ENCODE peak calls at places on chromosomes 5 and 9, in six cellular contexts. J is left ventricle myocardium superior; H is activated CD8-positive, alpha-beta T cell treated with anti-CD3 and anti-CD28 coated beads, Interleukin-2, amount 10 ng/mL, durations not matched to agents 7 days and 5 days; C is esophagus squamous epithelium; V is activated naive CD4-positive, alpha-beta T cell treated with Interleukin-2 at 50 U/mL for 16 hours; N is EL. W is an unnamed sample.

GRCh38 chr5:131545856-131546255 is 89.2 kb downstream of the RAPGEF6 start:
- DNase-seq in J (no peak), H (no peak), C (no peak), V (no peak), N (peak; percentile 76), W (no peak)

GRCh38 chr9:72886386-72886785 is 66.5 kb downstream of the ALDH1A1 start:
- DNase-seq in J (no peak), H (no peak), C (no peak), V (no peak), N (no peak), W (no peak)

GRCh38 chr5:172901012-172901780 is 58.0 kb upstream of the RPL26L1 start:
- DNase-seq in J (peak; percentile 62), H (no peak), C (no peak), V (no peak), N (peak; percentile 96), W (no peak)

GRCh38 chr9:130110166-130110565 is 56.5 kb downstream of the GPR107 start:
- DNase-seq in J (no peak), H (peak; percentile 48), C (no peak), V (no peak), N (no peak), W (no peak)

GRCh38 chr5:135225856-135226560 is 173.0 kb downstream of the MACROH2A1 start:
- DNase-seq in J (no peak), H (no peak), C (no peak), V (no peak), N (no peak), W (no peak)

GRCh38 chr5:100731768-100732167 is 171.3 kb downstream of the ST8SIA4 start:
- DNase-seq in J (no peak), H (peak; percentile 53), C (no peak), V (no peak), N (no peak), W (peak; percentile 57)

GRCh38 chr5:76608833-76609232 is 14.4 kb downstream of the F2RL2 start:
- DNase-seq in J (no peak), H (no peak), C (no peak), V (no peak), N (peak; percentile 58), W (no peak)

GRCh38 chr9:86470326-86470725 is 116.1 kb upstream of the TUT7 start:
- DNase-seq in J (no peak), H (no peak), C (no peak), V (no peak), N (no peak), W (no peak)

GRCh38 chr9:132798817-132799790 is 79.0 kb downstream of the AK8 start:
- DNase-seq in J (no peak), H (no peak), C (no peak), V (no peak), N (peak; percentile 12), W (no peak)

GRCh38 chr5:59923465-59923864 is 29.9 kb upstream of the PDE4D start:
- DNase-seq in J (no peak), H (no peak), C (no peak), V (no peak), N (peak; percentile 45), W (no peak)

GRCh38 chr5:102271759-102272158 is 24.3 kb downstream of the SLCO4C1 start:
- DNase-seq in J (no peak), H (no peak), C (no peak), V (no peak), N (no peak), W (no peak)

GRCh38 chr5:169272731-169273401 is 28.1 kb downstream of the SLIT3 start:
- DNase-seq in J (no peak), H (no peak), C (no peak), V (no peak), N (no peak), W (no peak)

GRCh38 chr9:4674783-4675182 is 4.6 kb upstream of the CDC37L1 start:
- DNase-seq in J (no peak), H (no peak), C (no peak), V (no peak), N (peak; percentile 87), W (no peak)

GRCh38 chr5:67515020-67515689 is 318.6 kb upstream of the CD180 start:
- DNase-seq in J (no peak), H (peak; percentile 78), C (no peak), V (no peak), N (no peak), W (peak; percentile 94)

GRCh38 chr5:72109051-72109411 is 1.8 kb downstream of the MAP1B start:
- DNase-seq in J (no peak), H (no peak), C (no peak), V (no peak), N (no peak), W (no peak)

GRCh38 chr5:15446552-15446951 is 53.4 kb upstream of the FBXL7 start:
- DNase-seq in J (no peak), H (no peak), C (no peak), V (no peak), N (peak; percentile 26), W (no peak)

GRCh38 chr5:178476531-178476930 is 113.7 kb downstream of the COL23A1 start:
- DNase-seq in J (no peak), H (no peak), C (no peak), V (no peak), N (no peak), W (no peak)

GRCh38 chr5:150734579-150735384 is 24.0 kb downstream of the DCTN4 start:
- DNase-seq in J (peak; percentile 55), H (no peak), C (no peak), V (no peak), N (no peak), W (peak; percentile 45)

GRCh38 chr9:108580021-108580439 is 275.8 kb downstream of the ACTL7B start:
- DNase-seq in J (no peak), H (no peak), C (no peak), V (no peak), N (peak; percentile 55), W (no peak)

W was measured in Jurkat, Clone E6-1.